ENCODE peak calls at places on chromosomes 5 and 9, in six cellular contexts. One of them, this sample, is unnamed. For H3K4me1, the result is how much of the 10 kb centered on the place peaks cover.

GRCh38 chr5:38077652-38078051 is 180.7 kb upstream of the EGFLAM start:
- DNase-seq in hepatocyte: peak
- DNase-seq in MM.1S: no peak
- DNase-seq in HCT116: no peak
- DNase-seq in neural progenitor cell: no peak
- DNase-seq in PC-3: no peak
- DNase-seq in this sample: no peak

GRCh38 chr5:144033481-144033880 is 137.0 kb downstream of the YIPF5 start:
- DNase-seq in hepatocyte: no peak
- DNase-seq in MM.1S: no peak
- DNase-seq in HCT116: no peak
- DNase-seq in neural progenitor cell: no peak
- DNase-seq in PC-3: no peak
- DNase-seq in this sample: no peak

GRCh38 chr9:16626577-16627130 is 243.8 kb downstream of the BNC2 start:
- DNase-seq in hepatocyte: peak
- DNase-seq in MM.1S: no peak
- DNase-seq in HCT116: no peak
- DNase-seq in neural progenitor cell: peak
- DNase-seq in PC-3: peak
- DNase-seq in this sample: no peak

GRCh38 chr5:59583151-59583809 is 310.2 kb downstream of the PDE4D start:
- DNase-seq in hepatocyte: peak
- DNase-seq in MM.1S: no peak
- DNase-seq in HCT116: no peak
- DNase-seq in neural progenitor cell: no peak
- DNase-seq in PC-3: no peak
- DNase-seq in this sample: no peak

GRCh38 chr9:69611221-69611620 is 61.0 kb downstream of the APBA1 start:
- DNase-seq in hepatocyte: no peak
- DNase-seq in MM.1S: no peak
- DNase-seq in HCT116: no peak
- DNase-seq in neural progenitor cell: no peak
- DNase-seq in PC-3: no peak
- DNase-seq in this sample: no peak

GRCh38 chr5:128591598-128592455 is 53.8 kb upstream of the FBN2 start:
- DNase-seq in hepatocyte: no peak
- DNase-seq in MM.1S: no peak
- DNase-seq in HCT116: no peak
- DNase-seq in neural progenitor cell: no peak
- DNase-seq in PC-3: no peak
- DNase-seq in this sample: no peak

GRCh38 chr9:5428172-5428571 is 9.6 kb downstream of the PLGRKT start:
- DNase-seq in hepatocyte: no peak
- DNase-seq in MM.1S: no peak
- DNase-seq in HCT116: no peak
- DNase-seq in neural progenitor cell: no peak
- DNase-seq in PC-3: no peak
- DNase-seq in this sample: no peak

GRCh38 chr9:93288891-93289883 is 105.2 kb downstream of the WNK2 start:
- DNase-seq in hepatocyte: peak
- DNase-seq in MM.1S: no peak
- DNase-seq in HCT116: no peak
- DNase-seq in neural progenitor cell: no peak
- DNase-seq in PC-3: peak
- DNase-seq in this sample: no peak

GRCh38 chr9:77224750-77225312 is 47.5 kb downstream of the VPS13A start:
- DNase-seq in hepatocyte: no peak
- DNase-seq in MM.1S: no peak
- DNase-seq in HCT116: no peak
- DNase-seq in neural progenitor cell: no peak
- DNase-seq in PC-3: no peak
- DNase-seq in this sample: no peak

GRCh38 chr5:147504535-147504934 is 5.3 kb downstream of the DPYSL3 start:
- DNase-seq in hepatocyte: no peak
- DNase-seq in MM.1S: no peak
- DNase-seq in HCT116: no peak
- DNase-seq in neural progenitor cell: no peak
- DNase-seq in PC-3: no peak
- DNase-seq in this sample: no peak

GRCh38 chr5:64767959-64768357 is 533 bp downstream of the SREK1IP1 start:
- DNase-seq in hepatocyte: peak
- DNase-seq in MM.1S: peak
- DNase-seq in HCT116: no peak
- DNase-seq in neural progenitor cell: peak
- DNase-seq in PC-3: no peak
- DNase-seq in this sample: peak

GRCh38 chr5:38022621-38023020 is 182.8 kb upstream of the GDNF start:
- DNase-seq in hepatocyte: no peak
- DNase-seq in MM.1S: no peak
- DNase-seq in HCT116: no peak
- DNase-seq in neural progenitor cell: no peak
- DNase-seq in PC-3: no peak
- DNase-seq in this sample: no peak

GRCh38 chr5:38329132-38329715 is 70.9 kb downstream of the EGFLAM start:
- DNase-seq in hepatocyte: no peak
- DNase-seq in MM.1S: no peak
- DNase-seq in HCT116: no peak
- DNase-seq in neural progenitor cell: peak
- DNase-seq in PC-3: peak
- DNase-seq in this sample: no peak

GRCh38 chr5:169433221-169433651 is 132.3 kb upstream of the SLIT3 start:
- DNase-seq in hepatocyte: peak
- DNase-seq in MM.1S: no peak
- DNase-seq in HCT116: no peak
- DNase-seq in neural progenitor cell: no peak
- DNase-seq in PC-3: no peak
- DNase-seq in this sample: no peak
- H3K4me1 ChIP-seq in hepatocyte: under half
- H3K4me1 ChIP-seq in MM.1S: under half
- H3K4me1 ChIP-seq in HCT116: under half
- H3K4me1 ChIP-seq in neural progenitor cell: under half
- H3K4me1 ChIP-seq in PC-3: under half
- H3K4me1 ChIP-seq in this sample: under half

GRCh38 chr5:151060742-151061141 is 20.1 kb downstream of the TNIP1 start:
- DNase-seq in hepatocyte: no peak
- DNase-seq in MM.1S: no peak
- DNase-seq in HCT116: no peak
- DNase-seq in neural progenitor cell: no peak
- DNase-seq in PC-3: no peak
- DNase-seq in this sample: no peak
- H3K27ac ChIP-seq in hepatocyte: no peak
- H3K27ac ChIP-seq in MM.1S: no peak
- H3K27ac ChIP-seq in HCT116: no peak
- H3K27ac ChIP-seq in neural progenitor cell: no peak
- H3K27ac ChIP-seq in PC-3: no peak
- H3K27ac ChIP-seq in this sample: no peak

DNA sequence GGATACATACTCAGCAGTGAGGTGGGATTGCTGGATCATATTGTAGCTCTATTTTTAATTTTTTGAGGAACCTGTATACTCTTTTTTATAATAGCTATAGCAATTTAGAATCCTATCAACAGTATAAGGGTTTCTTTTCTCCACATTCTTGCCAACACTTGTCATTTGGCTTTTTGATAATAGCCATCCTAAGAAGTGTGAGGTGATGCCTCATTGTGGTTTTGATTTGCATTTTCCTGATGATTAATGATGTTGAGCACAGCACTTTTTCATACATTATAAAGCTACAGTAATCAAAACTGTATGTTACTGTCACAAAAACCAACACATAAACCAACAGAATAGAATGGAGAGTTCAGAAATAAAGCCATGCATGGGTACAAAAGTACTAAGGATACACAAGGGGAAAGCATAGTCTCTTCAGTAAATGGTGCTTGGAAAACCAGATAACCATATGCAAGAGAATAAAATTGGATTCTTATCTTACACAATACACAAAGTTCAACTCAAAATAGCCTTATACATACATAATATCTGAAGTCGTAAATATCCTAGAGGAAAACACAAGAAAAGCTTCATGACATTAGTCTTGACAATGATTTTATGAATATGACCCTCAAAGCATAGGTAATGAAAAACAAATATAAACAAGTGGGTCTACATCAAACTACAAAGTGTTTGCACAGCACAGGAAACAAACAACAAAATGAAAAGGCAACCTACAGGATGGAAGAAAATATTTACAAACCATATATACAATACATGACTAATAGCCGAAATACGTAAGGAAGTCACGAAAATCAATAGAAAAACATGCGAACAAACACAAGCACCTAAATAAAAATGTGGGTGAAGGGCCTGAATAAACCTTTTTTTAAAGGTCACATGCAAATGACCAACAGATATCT is 287.8 kb upstream of the DAB2 start:
- DNase-seq in hepatocyte: no peak
- DNase-seq in MM.1S: no peak
- DNase-seq in HCT116: no peak
- DNase-seq in neural progenitor cell: no peak
- DNase-seq in PC-3: peak
- DNase-seq in this sample: no peak
- TF ChIP-seq EZH2phosphoT487 in hepatocyte: no peak
- TF ChIP-seq EZH2phosphoT487 in MM.1S: no peak
- TF ChIP-seq EZH2phosphoT487 in HCT116: no peak
- TF ChIP-seq EZH2phosphoT487 in neural progenitor cell: no peak
- TF ChIP-seq EZH2phosphoT487 in PC-3: no peak
- TF ChIP-seq EZH2phosphoT487 in this sample: no peak

GRCh38 chr5:77437194-77437593 is 54.9 kb downstream of the WDR41 start:
- DNase-seq in hepatocyte: peak
- DNase-seq in MM.1S: no peak
- DNase-seq in HCT116: peak
- DNase-seq in neural progenitor cell: peak
- DNase-seq in PC-3: peak
- DNase-seq in this sample: peak
- H3K4me1 ChIP-seq in hepatocyte: under half
- H3K4me1 ChIP-seq in MM.1S: under half
- H3K4me1 ChIP-seq in HCT116: under half
- H3K4me1 ChIP-seq in neural progenitor cell: under half
- H3K4me1 ChIP-seq in PC-3: under half
- H3K4me1 ChIP-seq in this sample: under half

DNA sequence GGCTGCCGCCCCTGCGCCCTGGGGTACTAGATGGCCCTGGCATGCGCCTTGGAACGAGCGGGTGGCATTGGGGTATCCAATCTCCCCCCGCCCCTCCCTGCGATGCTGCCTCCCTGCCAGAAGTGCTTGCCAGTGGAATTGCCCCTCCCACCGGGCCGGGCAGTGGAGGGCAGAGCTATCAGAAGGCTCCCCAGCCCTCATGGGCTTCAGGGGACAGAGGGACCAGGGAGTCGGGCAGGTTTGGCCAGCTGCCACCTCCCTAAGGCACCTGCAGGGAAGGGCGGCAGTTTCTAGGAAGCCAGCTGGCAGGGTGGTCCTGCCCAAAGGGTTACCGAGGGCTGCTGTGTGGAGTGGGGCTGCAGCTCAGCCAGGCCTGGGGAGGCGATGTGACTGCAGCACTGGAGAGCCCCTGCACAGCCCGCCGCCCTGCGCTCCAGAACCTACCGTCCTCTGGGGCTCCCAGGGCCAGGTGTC is 52.8 kb upstream of the EGFL7 start:
- DNase-seq in hepatocyte: no peak
- DNase-seq in MM.1S: no peak
- DNase-seq in HCT116: no peak
- DNase-seq in neural progenitor cell: no peak
- DNase-seq in PC-3: no peak
- DNase-seq in this sample: no peak
- H3K27ac ChIP-seq in hepatocyte: no peak
- H3K27ac ChIP-seq in MM.1S: no peak
- H3K27ac ChIP-seq in HCT116: no peak
- H3K27ac ChIP-seq in neural progenitor cell: no peak
- H3K27ac ChIP-seq in PC-3: no peak
- H3K27ac ChIP-seq in this sample: no peak

GRCh38 chr5:109223521-109223920 is 186.3 kb downstream of the PJA2 start:
- DNase-seq in hepatocyte: no peak
- DNase-seq in MM.1S: no peak
- DNase-seq in HCT116: no peak
- DNase-seq in neural progenitor cell: peak
- DNase-seq in PC-3: no peak
- DNase-seq in this sample: no peak
- TF ChIP-seq EZH2phosphoT487 in hepatocyte: no peak
- TF ChIP-seq EZH2phosphoT487 in MM.1S: no peak
- TF ChIP-seq EZH2phosphoT487 in HCT116: no peak
- TF ChIP-seq EZH2phosphoT487 in neural progenitor cell: no peak
- TF ChIP-seq EZH2phosphoT487 in PC-3: no peak
- TF ChIP-seq EZH2phosphoT487 in this sample: no peak

DNA sequence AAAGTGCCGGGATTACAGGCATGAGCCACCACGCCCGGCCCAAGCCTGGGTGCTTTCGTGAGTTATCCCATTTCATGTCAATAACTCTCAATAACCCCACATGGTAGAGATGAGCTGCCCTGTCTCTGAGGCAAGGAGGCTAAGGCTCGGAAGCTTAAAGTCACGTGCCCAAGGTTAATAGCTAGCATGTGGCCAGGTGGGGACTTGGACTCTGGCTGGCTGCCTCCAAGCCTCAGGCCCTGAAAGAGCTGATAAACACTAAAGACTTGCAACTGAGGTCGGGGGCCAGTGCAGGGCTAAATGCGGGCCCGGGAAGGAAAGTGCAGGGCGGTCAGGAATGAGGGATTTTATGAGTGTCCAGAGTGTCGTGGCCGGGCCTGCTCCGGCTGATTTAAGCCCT is 30.9 kb upstream of the BARHL1 start:
- DNase-seq in hepatocyte: peak
- DNase-seq in MM.1S: no peak
- DNase-seq in HCT116: no peak
- DNase-seq in neural progenitor cell: no peak
- DNase-seq in PC-3: no peak
- DNase-seq in this sample: no peak
- H3K4me1 ChIP-seq in hepatocyte: under half
- H3K4me1 ChIP-seq in MM.1S: under half
- H3K4me1 ChIP-seq in HCT116: under half
- H3K4me1 ChIP-seq in neural progenitor cell: half or more
- H3K4me1 ChIP-seq in PC-3: under half
- H3K4me1 ChIP-seq in this sample: under half

DNA sequence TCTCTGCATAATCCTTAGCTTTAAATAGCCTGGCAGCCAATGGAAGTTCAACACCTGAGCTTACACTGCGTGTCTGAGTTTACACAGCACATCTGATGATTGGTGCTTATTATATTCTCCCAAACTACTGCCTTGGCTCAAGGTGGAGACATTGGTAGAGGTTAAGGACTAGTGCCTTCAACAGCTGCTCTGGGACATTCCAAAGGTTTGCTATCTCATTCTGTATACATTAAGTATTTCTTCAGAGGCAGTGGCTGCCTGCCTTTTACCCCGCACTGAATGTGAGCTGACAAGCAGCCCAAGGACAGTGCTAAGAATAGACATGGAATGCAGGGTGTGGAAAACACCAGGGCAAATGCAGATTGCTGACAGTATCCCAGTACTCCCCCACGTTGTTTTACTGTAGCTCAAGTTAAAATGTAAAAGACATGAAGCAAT is 1.6 kb downstream of the HSPB3 start:
- DNase-seq in hepatocyte: peak
- DNase-seq in MM.1S: no peak
- DNase-seq in HCT116: no peak
- DNase-seq in neural progenitor cell: no peak
- DNase-seq in PC-3: no peak
- DNase-seq in this sample: no peak
- H3K27ac ChIP-seq in hepatocyte: peak
- H3K27ac ChIP-seq in MM.1S: no peak
- H3K27ac ChIP-seq in HCT116: no peak
- H3K27ac ChIP-seq in neural progenitor cell: no peak
- H3K27ac ChIP-seq in PC-3: no peak
- H3K27ac ChIP-seq in this sample: no peak

GRCh38 chr9:135990468-135991429 is 29.6 kb upstream of the UBAC1 start:
- DNase-seq in hepatocyte: peak
- DNase-seq in MM.1S: peak
- DNase-seq in HCT116: peak
- DNase-seq in neural progenitor cell: peak
- DNase-seq in PC-3: peak
- DNase-seq in this sample: peak
- TF ChIP-seq EZH2phosphoT487 in hepatocyte: no peak
- TF ChIP-seq EZH2phosphoT487 in MM.1S: no peak
- TF ChIP-seq EZH2phosphoT487 in HCT116: no peak
- TF ChIP-seq EZH2phosphoT487 in neural progenitor cell: no peak
- TF ChIP-seq EZH2phosphoT487 in PC-3: no peak
- TF ChIP-seq EZH2phosphoT487 in this sample: no peak

This sample was measured in OCI-LY7.